ENCODE peak calls at places on chromosome 11, in nine cellular contexts. Y is NB4; B is aorta; V is fibroblast of villous mesenchyme; K is GM12865; C is iPS DF 6.9; G is CD4-positive, CD25-positive, alpha-beta regulatory T cell; R is H1; Q is IMR-90. W is an unnamed sample.

GRCh38 chr11:78379039-78379670 is 38.5 kb downstream of the GAB2 start:
- DNase-seq in Y (peak), B (no peak), R (no peak), Q (peak), V (no peak), K (no peak), C (no peak), G (peak), W (no peak)

GRCh38 chr11:65423516-65424199 is 1.1 kb downstream of the NEAT1 start:
- DNase-seq in Q (peak), C (no peak), B (peak), G (peak), K (peak), Y (peak), R (no peak), V (no peak), W (no peak)

GRCh38 chr11:77151804-77152513 is 23.9 kb downstream of the MYO7A start:
- DNase-seq in V (peak), Q (peak), C (no peak), G (peak), Y (peak), R (no peak), K (no peak), B (no peak), W (peak)

GRCh38 chr11:32438883-32439487 is 3.6 kb upstream of the WT1 start:
- DNase-seq in C (no peak), B (no peak), Q (no peak), R (no peak), K (no peak), V (no peak), G (no peak), Y (no peak), W (no peak)

GRCh38 chr11:130897262-130898182 is 18.8 kb downstream of the SNX19 start:
- DNase-seq in Y (no peak), V (peak), K (no peak), R (no peak), Q (peak), B (peak), C (no peak), G (no peak), W (no peak)

GRCh38 chr11:16880184-16880583 is 134.0 kb downstream of the PLEKHA7 start:
- DNase-seq in V (no peak), K (no peak), C (no peak), G (no peak), Q (no peak), B (no peak), Y (no peak), R (no peak), W (no peak)

GRCh38 chr11:27468643-27469332 is 3.8 kb downstream of the LGR4 start:
- DNase-seq in Y (peak), B (no peak), G (no peak), R (no peak), Q (peak), K (no peak), C (no peak), V (no peak), W (no peak)

GRCh38 chr11:46075168-46075567 is 46.1 kb downstream of the PHF21A start:
- DNase-seq in G (no peak), R (no peak), C (no peak), V (peak), B (no peak), Q (peak), K (no peak), Y (no peak), W (no peak)

GRCh38 chr11:64007629-64008282 is 21.5 kb downstream of the OTUB1 start:
- DNase-seq in Q (no peak), K (no peak), B (peak), Y (no peak), V (peak), G (no peak), C (no peak), R (no peak), W (no peak)

GRCh38 chr11:21323617-21324016 is 654.2 kb downstream of the NELL1 start:
- DNase-seq in V (no peak), Q (no peak), G (no peak), B (no peak), Y (no peak), K (no peak), C (peak), R (no peak), W (no peak)

GRCh38 chr11:87421422-87421821 is 383.7 kb downstream of the TMEM135 start:
- DNase-seq in R (peak), C (peak), K (peak), G (peak), Y (peak), B (no peak), V (peak), Q (peak), W (peak)

GRCh38 chr11:68311155-68312116 is 955 bp upstream of the LRP5 start:
- DNase-seq in B (no peak), G (no peak), V (no peak), R (no peak), Q (no peak), Y (peak), C (no peak), K (no peak), W (no peak)

GRCh38 chr11:86395061-86395551 is 20.4 kb downstream of the CCDC81 start:
- DNase-seq in G (no peak), C (no peak), K (no peak), Y (peak), B (no peak), Q (peak), R (no peak), V (peak), W (no peak)

GRCh38 chr11:62604460-62605130 is 2.9 kb upstream of the MTA2 start:
- DNase-seq in B (no peak), R (no peak), C (no peak), Y (no peak), Q (no peak), V (no peak), G (no peak), K (no peak), W (no peak)

GRCh38 chr11:12777208-12777874 is 103.1 kb downstream of the TEAD1 start:
- DNase-seq in C (no peak), R (no peak), B (no peak), V (peak), Q (peak), K (no peak), Y (no peak), G (no peak), W (no peak)

GRCh38 chr11:31106326-31106725 is 263.2 kb downstream of the DCDC1 start:
- DNase-seq in G (no peak), K (no peak), B (no peak), R (no peak), Q (no peak), Y (no peak), V (no peak), C (no peak), W (no peak)

GRCh38 chr11:124086447-124086846 is 28.8 kb upstream of the VWA5A start:
- DNase-seq in C (no peak), V (no peak), G (no peak), Y (no peak), Q (no peak), K (no peak), R (no peak), B (no peak), W (no peak)

GRCh38 chr11:59180168-59180567 is 8.2 kb downstream of the DTX4 start:
- DNase-seq in C (no peak), K (no peak), B (no peak), V (no peak), Q (no peak), R (no peak), Y (no peak), G (no peak), W (no peak)

GRCh38 chr11:14242198-14242597 is 116.8 kb downstream of the RRAS2 start:
- DNase-seq in G (no peak), K (no peak), Q (no peak), Y (no peak), R (no peak), V (no peak), B (no peak), C (no peak), W (no peak)

GRCh38 chr11:92141725-92142124 is 82.9 kb upstream of the FAT3 start:
- DNase-seq in K (no peak), C (no peak), Q (no peak), G (no peak), V (no peak), Y (no peak), R (no peak), B (no peak), W (no peak)

GRCh38 chr11:121508449-121508848 is 55.7 kb upstream of the SORL1-AS1 start:
- DNase-seq in V (no peak), G (no peak), Y (no peak), R (no peak), K (no peak), C (no peak), Q (no peak), B (no peak), W (no peak)

GRCh38 chr11:73047773-73048371 is 94.2 kb downstream of the FCHSD2 start:
- DNase-seq in C (no peak), B (no peak), R (no peak), V (no peak), K (peak), Y (no peak), G (peak), Q (no peak), W (no peak)

GRCh38 chr11:71977743-71978418 is 20.8 kb upstream of the IL18BP start:
- DNase-seq in K (peak), Y (peak), Q (peak), C (peak), G (peak), V (peak), B (no peak), R (no peak), W (peak)

GRCh38 chr11:111539426-111540113 is 950 bp upstream of the LAYN start:
- DNase-seq in Q (no peak), B (no peak), K (no peak), G (peak), C (no peak), Y (no peak), R (no peak), V (peak), W (no peak)
- H3K4me3 ChIP-seq in Q (peak), B (no peak), K (no peak), G (peak), C (no peak), Y (no peak), R (peak), V (peak), W (no peak)

DNA sequence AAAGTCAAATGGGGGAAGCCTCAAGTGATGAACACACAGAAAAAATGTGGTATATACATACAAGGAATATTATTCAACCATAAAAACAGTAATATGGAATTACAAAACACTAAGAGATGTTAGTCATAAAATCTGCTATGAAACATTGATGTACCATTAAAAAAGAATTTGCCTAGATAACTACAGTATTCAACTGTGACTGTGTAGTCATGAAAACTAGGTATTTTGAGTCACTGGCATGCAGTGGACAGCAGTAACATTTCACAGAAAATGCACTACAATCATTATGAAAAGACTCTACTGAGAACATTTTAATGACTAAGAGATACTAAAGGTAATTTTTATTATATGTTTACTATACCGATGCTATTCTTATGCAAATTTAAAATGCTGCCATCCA is 11.7 kb downstream of the ZNF195 start:
- DNase-seq in K (no peak), B (no peak), R (no peak), G (no peak), Q (no peak), V (no peak), Y (no peak), C (no peak), W (no peak)
- H3K4me3 ChIP-seq in K (no peak), B (no peak), R (no peak), G (no peak), Q (no peak), V (no peak), Y (no peak), C (no peak), W (no peak)

GRCh38 chr11:3382613-3383275 is 3.8 kb upstream of the ZNF195 start:
- DNase-seq in K (no peak), C (no peak), B (no peak), V (no peak), Q (no peak), R (no peak), Y (no peak), G (no peak), W (no peak)
- H3K4me3 ChIP-seq in K (no peak), C (no peak), B (no peak), V (no peak), Q (no peak), R (peak), Y (no peak), G (no peak), W (no peak)

DNA sequence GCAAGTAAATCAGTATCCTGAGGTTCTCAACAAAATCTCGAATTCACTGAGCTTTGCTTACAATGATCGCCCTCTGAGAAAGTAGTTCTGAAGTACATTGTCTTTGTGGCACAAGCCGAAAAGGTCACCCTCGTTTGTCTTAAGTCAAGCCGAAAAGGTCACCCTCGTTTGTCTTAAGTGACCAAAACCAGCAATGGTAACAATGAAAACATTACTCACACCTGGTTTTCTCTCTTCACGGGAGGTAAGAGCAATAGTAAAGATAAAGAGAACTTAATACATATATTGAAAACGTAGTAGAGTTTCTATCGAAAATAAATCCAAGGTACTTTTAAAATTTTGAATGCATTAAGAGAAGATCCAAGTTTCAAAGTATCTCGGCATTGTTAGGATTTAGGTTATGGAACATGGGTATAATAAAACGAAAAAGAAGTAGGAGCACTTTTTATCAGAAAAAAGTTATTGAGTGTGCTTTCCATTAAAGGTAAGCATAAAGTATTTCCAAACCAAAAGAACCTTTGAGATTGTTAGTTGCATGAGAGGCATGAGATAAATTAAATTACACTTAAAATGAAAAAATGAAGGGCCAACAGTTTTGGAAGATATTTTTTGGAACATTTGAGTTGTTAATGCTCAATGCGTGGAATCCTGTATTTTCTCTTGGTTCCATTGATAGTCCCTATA is 1.2 kb downstream of the BARX2 start:
- DNase-seq in G (no peak), Y (no peak), Q (no peak), R (no peak), B (no peak), C (no peak), V (no peak), K (no peak), W (no peak)
- H3K4me3 ChIP-seq in G (no peak), Y (no peak), Q (no peak), R (peak), B (no peak), C (no peak), V (no peak), K (no peak), W (no peak)

GRCh38 chr11:33515347-33515746 is 185.3 kb downstream of the C11orf91 start:
- DNase-seq in V (no peak), G (no peak), Y (no peak), C (no peak), K (peak), Q (peak), R (no peak), B (no peak), W (no peak)
- H3K4me3 ChIP-seq in V (no peak), G (no peak), Y (no peak), C (no peak), K (no peak), Q (no peak), R (no peak), B (no peak), W (no peak)

W was measured in Jurkat, Clone E6-1.